ENCODE peak calls at places on chromosomes 11 and 22, in ten cellular contexts. E is GM12891; J is GM13977; P is D721Med; G is activated CD4-positive, alpha-beta T cell treated with anti-CD3 and anti-CD28 coated beads for 24 hours; O is pons; S is NCI-H1105 treated with DMSO at 0.1 percent for 48 hours; F is amygdala; A is NCI-H748 treated with DMSO at 0.1 percent for 48 hours; Q is left ventricle myocardium inferior. V is an unnamed sample.
A peak's percentile ranks its signal among the peaks of the same experiment; 100 is the strongest.

GRCh38 chr11:24298126-24298525 is 198.7 kb upstream of the LUZP2 start:
- DNase-seq in E (no peak), J (no peak), P (no peak), G (no peak), O (no peak), S (no peak), F (no peak), A (no peak), Q (no peak), V (no peak)

GRCh38 chr22:23306438-23306921 is 126.2 kb downstream of the BCR start:
- DNase-seq in E (no peak), J (no peak), P (no peak), G (no peak), O (no peak), S (no peak), F (no peak), A (no peak), Q (no peak), V (no peak)

GRCh38 chr11:68960299-68961071 is 20.3 kb downstream of the MRGPRD start:
- DNase-seq in E (no peak), J (no peak), P (no peak), G (no peak), O (no peak), S (no peak), F (no peak), A (no peak), Q (no peak), V (no peak)

GRCh38 chr22:23281053-23281405 is 100.7 kb downstream of the BCR start:
- DNase-seq in E (no peak), J (no peak), P (no peak), G (no peak), O (no peak), S (no peak), F (no peak), A (no peak), Q (no peak), V (no peak)

GRCh38 chr11:117090111-117090706 is 8.0 kb downstream of the SIK3 start:
- DNase-seq in E (no peak), J (no peak), P (no peak), G (no peak), O (no peak), S (no peak), F (no peak), A (no peak), Q (no peak), V (no peak)

GRCh38 chr11:1225386-1226225 is 2.7 kb downstream of the MUC5B start:
- DNase-seq in E (no peak), J (no peak), P (no peak), G (no peak), O (no peak), S (no peak), F (no peak), A (no peak), Q (peak; percentile 16), V (no peak)

GRCh38 chr22:43006753-43007152 is 8.2 kb downstream of the PACSIN2 start:
- DNase-seq in E (no peak), J (no peak), P (no peak), G (no peak), O (no peak), S (no peak), F (no peak), A (no peak), Q (no peak), V (no peak)

GRCh38 chr11:46278387-46279173 is 1.1 kb downstream of the CREB3L1 start:
- DNase-seq in E (no peak), J (peak; percentile 75), P (peak; percentile 68), G (peak; percentile 37), O (no peak), S (no peak), F (no peak), A (no peak), Q (peak; percentile 58), V (peak; percentile 62)

GRCh38 chr11:130340671-130341319 is 26.1 kb upstream of the ZBTB44 start:
- DNase-seq in E (no peak), J (no peak), P (no peak), G (no peak), O (no peak), S (no peak), F (no peak), A (no peak), Q (no peak), V (no peak)

GRCh38 chr11:134725939-134726639 is 314.0 kb upstream of the B3GAT1 start:
- DNase-seq in E (no peak), J (no peak), P (no peak), G (no peak), O (no peak), S (peak; percentile 26), F (no peak), A (no peak), Q (no peak), V (peak; percentile 66)

GRCh38 chr22:33921576-33922181 is 1.4 kb upstream of the LARGE1 start:
- DNase-seq in E (peak; percentile 53), J (peak; percentile 63), P (no peak), G (no peak), O (peak; percentile 54), S (peak; percentile 67), F (no peak), A (no peak), Q (peak; percentile 68), V (peak; percentile 61)

GRCh38 chr11:128776088-128776433 is 82.2 kb downstream of the FLI1 start:
- DNase-seq in E (peak; percentile 29), J (peak; percentile 37), P (no peak), G (no peak), O (no peak), S (no peak), F (no peak), A (no peak), Q (no peak), V (no peak)

GRCh38 chr11:27447288-27447914 is 25.2 kb downstream of the LGR4 start:
- DNase-seq in E (no peak), J (no peak), P (no peak), G (no peak), O (no peak), S (no peak), F (no peak), A (no peak), Q (no peak), V (no peak)

GRCh38 chr11:119062779-119063178 is 4.8 kb upstream of the VPS11 start:
- DNase-seq in E (no peak), J (no peak), P (no peak), G (no peak), O (no peak), S (no peak), F (no peak), A (no peak), Q (no peak), V (no peak)

GRCh38 chr11:15747671-15748070 is 608.7 kb downstream of the SOX6 start:
- DNase-seq in E (no peak), J (no peak), P (no peak), G (no peak), O (no peak), S (no peak), F (no peak), A (no peak), Q (no peak), V (no peak)

GRCh38 chr11:87971354-87971753 is 203.9 kb downstream of the RAB38 start:
- DNase-seq in E (no peak), J (no peak), P (no peak), G (no peak), O (no peak), S (no peak), F (no peak), A (no peak), Q (no peak), V (no peak)

GRCh38 chr22:21942407-21942895 is 10.2 kb downstream of the PPM1F start:
- DNase-seq in E (no peak), J (no peak), P (no peak), G (no peak), O (peak; percentile 53), S (no peak), F (no peak), A (no peak), Q (peak; percentile 89), V (no peak)

GRCh38 chr22:41237036-41237706 is 3.6 kb downstream of the CHADL start:
- DNase-seq in E (no peak), J (no peak), P (no peak), G (no peak), O (no peak), S (no peak), F (no peak), A (no peak), Q (no peak), V (no peak)

GRCh38 chr11:86717817-86718501 is 45.5 kb upstream of the ME3 start:
- DNase-seq in E (no peak), J (no peak), P (no peak), G (no peak), O (no peak), S (no peak), F (no peak), A (no peak), Q (no peak), V (peak; percentile 80)

GRCh38 chr11:63906585-63906984 is 10.4 kb downstream of the RCOR2 start:
- DNase-seq in E (no peak), J (peak; percentile 74), P (no peak), G (peak; percentile 38), O (no peak), S (no peak), F (no peak), A (no peak), Q (no peak), V (peak; percentile 46)

GRCh38 chr22:24772493-24773220 is 1.9 kb downstream of the PIWIL3 start:
- DNase-seq in E (no peak), J (no peak), P (no peak), G (no peak), O (no peak), S (peak; percentile 2), F (no peak), A (no peak), Q (no peak), V (peak; percentile 65)

GRCh38 chr22:46047226-46047625 is 70.3 kb upstream of the WNT7B start:
- DNase-seq in E (no peak), J (no peak), P (no peak), G (no peak), O (no peak), S (no peak), F (no peak), A (no peak), Q (peak; percentile 14), V (peak; percentile 8)

GRCh38 chr22:27885977-27886842 is 32.8 kb downstream of the PITPNB start:
- DNase-seq in E (no peak), J (peak; percentile 44), P (no peak), G (no peak), O (peak; percentile 49), S (peak; percentile 12), F (no peak), A (peak; percentile 14), Q (no peak), V (no peak)

GRCh38 chr11:64031001-64031400 is 4.7 kb upstream of the FLRT1 start:
- DNase-seq in E (no peak), J (no peak), P (no peak), G (no peak), O (no peak), S (no peak), F (no peak), A (no peak), Q (no peak), V (no peak)

GRCh38 chr22:19109198-19110063 is 12.8 kb downstream of the DGCR2 start:
- DNase-seq in E (no peak), J (peak; percentile 69), P (no peak), G (no peak), O (no peak), S (no peak), F (no peak), A (no peak), Q (no peak), V (no peak)

GRCh38 chr11:1041936-1042608 is 5.6 kb upstream of the MUC6 start:
- DNase-seq in E (no peak), J (no peak), P (no peak), G (no peak), O (no peak), S (no peak), F (no peak), A (no peak), Q (peak; percentile 14), V (no peak)

GRCh38 chr11:128492461-128492860 is 94.9 kb downstream of the ETS1 start:
- DNase-seq in E (no peak), J (no peak), P (no peak), G (no peak), O (no peak), S (no peak), F (no peak), A (no peak), Q (no peak), V (no peak)

GRCh38 chr22:48532986-48533385 is 1294.7 kb downstream of the BRD1 start:
- DNase-seq in E (no peak), J (no peak), P (no peak), G (no peak), O (no peak), S (no peak), F (no peak), A (no peak), Q (no peak), V (no peak)

V was measured in Caco-2.